ENCODE peak calls at places on chromosomes 2 and 18, in five cellular contexts. One of them, this sample, is unnamed.

GRCh38 chr2:16151281-16151570 is 210.9 kb downstream of the MYCN start:
- DNase-seq in A549: no peak
- DNase-seq in HepG2: no peak
- DNase-seq in GM12878: no peak
- DNase-seq in K562: no peak
- DNase-seq in this sample: no peak

GRCh38 chr2:46666044-46666662 is 186.8 kb downstream of the TMEM247 start:
- DNase-seq in K562: no peak
- DNase-seq in GM12878: no peak
- DNase-seq in HepG2: no peak
- DNase-seq in A549: no peak
- DNase-seq in this sample: no peak

GRCh38 chr18:7760967-7761946 is 194.1 kb downstream of the PTPRM start:
- DNase-seq in GM12878: no peak
- DNase-seq in HepG2: peak
- DNase-seq in A549: peak
- DNase-seq in K562: no peak
- DNase-seq in this sample: no peak

GRCh38 chr18:45829896-45830295 is 4.4 kb downstream of the SIGLEC15 start:
- DNase-seq in A549: no peak
- DNase-seq in HepG2: no peak
- DNase-seq in GM12878: no peak
- DNase-seq in K562: no peak
- DNase-seq in this sample: no peak

GRCh38 chr18:44637210-44638051 is 43.3 kb upstream of the SETBP1 start:
- DNase-seq in HepG2: no peak
- DNase-seq in GM12878: no peak
- DNase-seq in A549: peak
- DNase-seq in K562: no peak
- DNase-seq in this sample: no peak

GRCh38 chr2:26724004-26724750 is 31.7 kb downstream of the KCNK3 start:
- DNase-seq in A549: peak
- DNase-seq in GM12878: no peak
- DNase-seq in K562: peak
- DNase-seq in HepG2: peak
- DNase-seq in this sample: no peak

GRCh38 chr2:180706694-180707093 is 273.7 kb upstream of the UBE2E3 start:
- DNase-seq in K562: no peak
- DNase-seq in GM12878: no peak
- DNase-seq in HepG2: no peak
- DNase-seq in A549: no peak
- DNase-seq in this sample: no peak

GRCh38 chr2:48600204-48600813 is 17.3 kb upstream of the GTF2A1L start:
- DNase-seq in A549: no peak
- DNase-seq in GM12878: no peak
- DNase-seq in K562: peak
- DNase-seq in HepG2: peak
- DNase-seq in this sample: peak

GRCh38 chr2:80014637-80015036 is 289.9 kb downstream of the LRRTM1 start:
- DNase-seq in GM12878: no peak
- DNase-seq in HepG2: no peak
- DNase-seq in K562: no peak
- DNase-seq in A549: no peak
- DNase-seq in this sample: no peak

GRCh38 chr2:237210763-237211162 is 125.1 kb downstream of the COPS8 start:
- DNase-seq in HepG2: no peak
- DNase-seq in A549: no peak
- DNase-seq in GM12878: no peak
- DNase-seq in K562: no peak
- DNase-seq in this sample: no peak

GRCh38 chr18:61554117-61554776 is 221.0 kb downstream of the CDH20 start:
- DNase-seq in HepG2: no peak
- DNase-seq in GM12878: no peak
- DNase-seq in K562: no peak
- DNase-seq in A549: no peak
- DNase-seq in this sample: no peak
- TF ChIP-seq MYC in HepG2: no peak
- TF ChIP-seq MYC in GM12878: no peak
- TF ChIP-seq MYC in K562: no peak
- TF ChIP-seq MYC in A549: no peak
- TF ChIP-seq MYC in this sample: no peak

GRCh38 chr2:216117566-216117965 is 8.4 kb downstream of the XRCC5 start:
- DNase-seq in K562: no peak
- DNase-seq in GM12878: no peak
- DNase-seq in A549: no peak
- DNase-seq in HepG2: no peak
- DNase-seq in this sample: no peak

GRCh38 chr2:216114476-216115223 is 5.5 kb downstream of the XRCC5 start:
- DNase-seq in GM12878: peak
- DNase-seq in K562: peak
- DNase-seq in HepG2: peak
- DNase-seq in A549: peak
- DNase-seq in this sample: peak

GRCh38 chr2:216115224-216115582 is 6.1 kb downstream of the XRCC5 start:
- DNase-seq in HepG2: no peak
- DNase-seq in GM12878: no peak
- DNase-seq in K562: no peak
- DNase-seq in A549: peak
- DNase-seq in this sample: peak

GRCh38 chr2:216118474-216118873 is 9.3 kb downstream of the XRCC5 start:
- DNase-seq in GM12878: no peak
- DNase-seq in HepG2: no peak
- DNase-seq in A549: no peak
- DNase-seq in K562: no peak
- DNase-seq in this sample: no peak

GRCh38 chr2:216116418-216116817 is 7.3 kb downstream of the XRCC5 start:
- DNase-seq in K562: no peak
- DNase-seq in GM12878: no peak
- DNase-seq in HepG2: no peak
- DNase-seq in A549: no peak
- DNase-seq in this sample: no peak
- TF ChIP-seq POLR2A in K562: peak
- TF ChIP-seq POLR2A in GM12878: no peak
- TF ChIP-seq POLR2A in HepG2: no peak
- TF ChIP-seq POLR2A in A549: no peak
- TF ChIP-seq POLR2A in this sample: no peak

GRCh38 chr2:219435701-219436100 is 1.1 kb downstream of the SPEG start:
- DNase-seq in A549: no peak
- DNase-seq in HepG2: no peak
- DNase-seq in GM12878: no peak
- DNase-seq in K562: no peak
- DNase-seq in this sample: no peak

GRCh38 chr2:219436491-219436890 is 1.8 kb downstream of the SPEG start:
- DNase-seq in K562: no peak
- DNase-seq in GM12878: no peak
- DNase-seq in A549: no peak
- DNase-seq in HepG2: no peak
- DNase-seq in this sample: no peak

GRCh38 chr2:219437690-219438089 is 3.0 kb downstream of the SPEG start:
- DNase-seq in HepG2: no peak
- DNase-seq in GM12878: no peak
- DNase-seq in A549: no peak
- DNase-seq in K562: no peak
- DNase-seq in this sample: no peak

GRCh38 chr2:219438453-219438852 is 3.8 kb downstream of the SPEG start:
- DNase-seq in K562: no peak
- DNase-seq in HepG2: no peak
- DNase-seq in A549: no peak
- DNase-seq in GM12878: no peak
- DNase-seq in this sample: no peak

DNA sequence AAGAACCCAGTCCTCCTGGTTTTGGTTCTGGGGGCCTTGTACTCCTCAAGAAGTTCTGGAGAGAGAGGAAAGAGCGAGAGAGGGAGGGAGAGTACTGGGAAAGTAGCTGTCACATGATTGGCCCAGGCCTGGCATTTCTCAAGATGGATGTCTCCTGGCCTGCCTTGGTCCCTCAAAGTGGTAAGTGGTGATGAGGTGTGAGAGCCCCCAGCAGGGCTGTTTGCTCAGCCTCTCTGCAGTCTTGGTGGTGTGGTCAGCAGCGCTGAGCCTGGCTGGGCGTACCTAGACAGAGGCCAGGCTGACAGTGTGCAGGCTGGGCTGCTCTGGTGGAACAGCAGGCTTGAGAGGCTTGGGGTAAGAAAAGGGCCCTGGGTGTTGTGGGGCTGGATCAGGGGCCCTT is 2.5 kb downstream of the SPEG start:
- DNase-seq in A549: no peak
- DNase-seq in GM12878: no peak
- DNase-seq in HepG2: no peak
- DNase-seq in K562: no peak
- DNase-seq in this sample: no peak
- H3K4me3 ChIP-seq in A549: no peak
- H3K4me3 ChIP-seq in GM12878: no peak
- H3K4me3 ChIP-seq in HepG2: no peak
- H3K4me3 ChIP-seq in K562: no peak
- H3K4me3 ChIP-seq in this sample: no peak

GRCh38 chr2:138293045-138293444 is 208.5 kb upstream of the SPOPL start:
- DNase-seq in GM12878: no peak
- DNase-seq in HepG2: no peak
- DNase-seq in K562: no peak
- DNase-seq in A549: no peak
- DNase-seq in this sample: no peak

GRCh38 chr2:138291805-138292204 is 209.8 kb upstream of the SPOPL start:
- DNase-seq in K562: no peak
- DNase-seq in GM12878: no peak
- DNase-seq in HepG2: no peak
- DNase-seq in A549: no peak
- DNase-seq in this sample: no peak

GRCh38 chr2:138293549-138293948 is 208.0 kb upstream of the SPOPL start:
- DNase-seq in K562: no peak
- DNase-seq in GM12878: no peak
- DNase-seq in HepG2: no peak
- DNase-seq in A549: no peak
- DNase-seq in this sample: no peak

GRCh38 chr2:138296365-138296764 is 205.2 kb upstream of the SPOPL start:
- DNase-seq in A549: no peak
- DNase-seq in HepG2: no peak
- DNase-seq in K562: no peak
- DNase-seq in GM12878: no peak
- DNase-seq in this sample: no peak

GRCh38 chr2:138294451-138294850 is 207.1 kb upstream of the SPOPL start:
- DNase-seq in A549: no peak
- DNase-seq in GM12878: no peak
- DNase-seq in HepG2: no peak
- DNase-seq in K562: no peak
- DNase-seq in this sample: no peak
- TF ChIP-seq MYC in A549: no peak
- TF ChIP-seq MYC in GM12878: no peak
- TF ChIP-seq MYC in HepG2: no peak
- TF ChIP-seq MYC in K562: no peak
- TF ChIP-seq MYC in this sample: no peak

DNA sequence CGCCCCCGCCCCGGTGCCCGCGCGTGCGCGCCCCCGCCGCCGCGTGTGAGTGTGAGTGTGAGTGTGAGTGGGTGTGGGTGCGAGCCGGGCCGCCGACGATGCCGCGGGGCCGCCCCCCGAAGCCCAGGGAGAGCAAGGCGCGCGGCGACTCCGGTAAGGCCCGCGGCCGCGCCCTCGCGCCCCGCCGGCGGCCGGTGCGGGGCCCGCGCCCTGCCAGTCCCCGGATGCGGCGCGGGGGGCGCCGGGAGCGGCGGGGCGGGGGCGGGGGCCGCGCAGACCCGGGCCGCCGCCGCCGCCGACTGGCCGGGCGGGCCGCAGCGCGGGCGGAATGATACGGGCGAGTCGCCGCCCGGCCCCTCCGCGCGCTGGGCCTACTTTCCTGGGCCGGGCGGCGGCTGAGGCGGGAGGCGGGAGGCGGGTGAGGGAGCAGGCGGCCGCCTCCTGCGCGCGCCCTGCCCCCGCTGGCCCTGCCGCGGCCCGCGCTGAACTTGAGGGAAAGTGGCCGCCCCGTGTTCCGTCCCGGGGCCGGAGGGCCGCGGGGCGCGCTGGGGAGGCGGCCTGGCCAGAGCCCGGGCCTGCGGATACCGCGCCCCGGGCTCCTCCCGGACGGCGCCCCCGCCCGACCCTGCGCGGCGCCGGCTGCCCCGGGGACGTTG is at the start of gene ZNF236:
- DNase-seq in A549: peak
- DNase-seq in K562: peak
- DNase-seq in GM12878: no peak
- DNase-seq in HepG2: peak
- DNase-seq in this sample: peak
- TF ChIP-seq POLR2A in A549: peak
- TF ChIP-seq POLR2A in K562: no peak
- TF ChIP-seq POLR2A in GM12878: peak
- TF ChIP-seq POLR2A in HepG2: peak
- TF ChIP-seq POLR2A in this sample: peak

DNA sequence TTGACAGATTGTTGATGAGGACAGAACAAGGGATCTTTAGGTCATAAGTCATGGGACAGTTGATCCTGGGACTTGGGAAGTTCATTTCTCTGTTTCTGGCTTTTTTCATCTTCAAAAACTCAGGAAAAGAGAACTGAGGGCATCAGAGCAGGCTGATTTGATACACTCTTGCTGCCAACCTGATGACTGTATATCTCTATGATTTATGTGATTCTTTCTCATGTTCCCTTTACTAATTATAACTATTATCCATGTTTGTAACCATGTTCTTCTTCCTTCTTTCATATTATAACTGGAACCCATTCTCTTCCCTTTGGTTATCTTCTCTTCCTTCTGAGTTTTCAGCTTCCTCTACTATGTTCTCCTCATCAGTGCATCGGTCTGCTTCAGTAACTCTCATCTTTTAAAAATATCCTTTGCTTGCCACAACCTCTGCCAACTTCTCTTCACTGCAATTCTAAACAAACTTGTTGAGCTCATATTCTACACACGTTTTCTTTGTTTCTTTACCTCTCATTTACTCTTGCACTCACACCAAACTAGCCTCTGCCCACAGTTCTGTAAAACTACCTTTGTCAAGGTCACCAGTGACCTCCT is 13.5 kb downstream of the RASGRP3 start:
- DNase-seq in HepG2: no peak
- DNase-seq in K562: no peak
- DNase-seq in GM12878: no peak
- DNase-seq in A549: no peak
- DNase-seq in this sample: no peak
- H3K4me3 ChIP-seq in HepG2: no peak
- H3K4me3 ChIP-seq in K562: no peak
- H3K4me3 ChIP-seq in GM12878: peak
- H3K4me3 ChIP-seq in A549: no peak
- H3K4me3 ChIP-seq in this sample: no peak

DNA sequence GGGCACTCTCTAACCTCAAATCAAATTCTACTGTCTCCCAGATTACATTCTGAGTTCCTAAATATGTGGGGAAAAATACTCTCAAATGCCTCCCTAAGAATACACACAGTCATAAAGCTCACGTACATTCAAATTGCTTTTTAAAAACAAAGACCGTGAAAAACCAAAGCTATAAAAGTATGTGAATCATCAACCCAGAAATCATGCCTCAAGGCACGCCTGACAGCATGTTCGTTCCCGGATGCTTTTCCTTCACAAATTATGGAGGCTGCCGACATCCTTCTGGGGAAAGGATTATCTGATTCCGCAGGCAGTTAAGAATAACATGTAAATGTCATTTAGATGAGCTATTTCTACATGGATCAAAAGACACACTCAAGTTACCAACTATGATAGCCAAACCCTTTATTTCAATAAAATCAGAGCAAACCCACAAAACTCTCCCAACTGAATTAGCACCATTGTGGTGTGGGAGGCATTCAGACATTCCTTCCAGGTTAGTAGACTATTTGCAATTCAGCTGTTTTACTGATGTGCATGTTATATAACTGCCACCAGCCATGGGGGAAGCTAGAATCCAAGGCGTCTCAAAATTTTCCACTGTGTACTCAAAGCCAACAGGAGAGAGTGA is 398.2 kb upstream of the TRIB2 start:
- DNase-seq in GM12878: no peak
- DNase-seq in A549: no peak
- DNase-seq in HepG2: no peak
- DNase-seq in K562: no peak
- DNase-seq in this sample: no peak
- TF ChIP-seq MYC in GM12878: no peak
- TF ChIP-seq MYC in A549: no peak
- TF ChIP-seq MYC in HepG2: no peak
- TF ChIP-seq MYC in K562: no peak
- TF ChIP-seq MYC in this sample: no peak